ENCODE peak calls at places on chromosomes 13 and 19, in six cellular contexts. One of them, this sample, is unnamed.
A peak's percentile ranks its signal among the peaks of the same experiment; 100 is the strongest.

GRCh38 chr13:95474992-95475391 is 77.5 kb upstream of the CLDN10 start:
- DNase-seq in mesenteric fat pad: no peak
- DNase-seq in OCI-LY7: no peak
- DNase-seq in EL: no peak
- DNase-seq in stimulated activated CD4-positive, alpha-beta T cell treated with anti-CD3 and anti-CD28 coated beads, TNF-alpha, amount 100 ng/mL, for 24 hours: no peak
- DNase-seq in NCI-H2081: no peak
- DNase-seq in this sample: no peak

GRCh38 chr19:42185281-42185680 is 32.2 kb downstream of the DEDD2 start:
- DNase-seq in OCI-LY7: peak; percentile 70
- DNase-seq in mesenteric fat pad: no peak
- DNase-seq in EL: peak; percentile 42
- DNase-seq in NCI-H2081: no peak
- DNase-seq in stimulated activated CD4-positive, alpha-beta T cell treated with anti-CD3 and anti-CD28 coated beads, TNF-alpha, amount 100 ng/mL, for 24 hours: no peak
- DNase-seq in this sample: no peak

GRCh38 chr19:1767464-1767933 is 14.2 kb downstream of the ONECUT3 start:
- DNase-seq in mesenteric fat pad: no peak
- DNase-seq in stimulated activated CD4-positive, alpha-beta T cell treated with anti-CD3 and anti-CD28 coated beads, TNF-alpha, amount 100 ng/mL, for 24 hours: peak; percentile 37
- DNase-seq in OCI-LY7: peak; percentile 62
- DNase-seq in NCI-H2081: no peak
- DNase-seq in EL: no peak
- DNase-seq in this sample: peak; percentile 90

GRCh38 chr19:43582495-43582894 is 6.9 kb downstream of the PINLYP start:
- DNase-seq in EL: no peak
- DNase-seq in stimulated activated CD4-positive, alpha-beta T cell treated with anti-CD3 and anti-CD28 coated beads, TNF-alpha, amount 100 ng/mL, for 24 hours: no peak
- DNase-seq in OCI-LY7: no peak
- DNase-seq in NCI-H2081: no peak
- DNase-seq in mesenteric fat pad: no peak
- DNase-seq in this sample: no peak

GRCh38 chr19:5260381-5260967 is 80.1 kb downstream of the PTPRS start:
- DNase-seq in OCI-LY7: no peak
- DNase-seq in NCI-H2081: no peak
- DNase-seq in EL: no peak
- DNase-seq in stimulated activated CD4-positive, alpha-beta T cell treated with anti-CD3 and anti-CD28 coated beads, TNF-alpha, amount 100 ng/mL, for 24 hours: no peak
- DNase-seq in mesenteric fat pad: no peak
- DNase-seq in this sample: no peak

GRCh38 chr13:70484931-70485330 is 376.7 kb upstream of the KLHL1 start:
- DNase-seq in OCI-LY7: no peak
- DNase-seq in EL: no peak
- DNase-seq in mesenteric fat pad: no peak
- DNase-seq in stimulated activated CD4-positive, alpha-beta T cell treated with anti-CD3 and anti-CD28 coated beads, TNF-alpha, amount 100 ng/mL, for 24 hours: no peak
- DNase-seq in NCI-H2081: no peak
- DNase-seq in this sample: no peak

GRCh38 chr13:107585466-107585865 is 629.9 kb downstream of the LIG4 start:
- DNase-seq in NCI-H2081: peak; percentile 81
- DNase-seq in stimulated activated CD4-positive, alpha-beta T cell treated with anti-CD3 and anti-CD28 coated beads, TNF-alpha, amount 100 ng/mL, for 24 hours: no peak
- DNase-seq in mesenteric fat pad: no peak
- DNase-seq in EL: no peak
- DNase-seq in OCI-LY7: no peak
- DNase-seq in this sample: no peak

GRCh38 chr13:33016414-33017409 is at the start of gene KL:
- DNase-seq in OCI-LY7: no peak
- DNase-seq in mesenteric fat pad: no peak
- DNase-seq in EL: peak; percentile 13
- DNase-seq in stimulated activated CD4-positive, alpha-beta T cell treated with anti-CD3 and anti-CD28 coated beads, TNF-alpha, amount 100 ng/mL, for 24 hours: no peak
- DNase-seq in NCI-H2081: no peak
- DNase-seq in this sample: peak; percentile 65